ENCODE peak calls at places on chromosomes 3 and 15, in ten cellular contexts. B is substantia nigra; E is body of pancreas; Y is activated naive CD8-positive, alpha-beta T cell treated with anti-CD3 and anti-CD28 coated beads for 36 hours; A is activated CD4-positive, alpha-beta T cell treated with anti-CD3 and anti-CD28 coated beads, Interleukin-2, amount 50 U/mL, for 1 hour; Q is stimulated activated CD8-positive, alpha-beta memory T cell treated with anti-CD3 and anti-CD28 coated beads, Interleukin-12 subunit alpha, Interleukin-12 subunit beta, amount 100 ng/mL, for 1 hour; D is naive thymus-derived CD8-positive, alpha-beta T cell; I is T1000; S is iPS DF 19.7; P is Daoy. J is an unnamed sample.
A peak's percentile ranks its signal among the peaks of the same experiment; 100 is the strongest.

GRCh38 chr15:72838311-72838731 is 54.8 kb upstream of the ADPGK start:
- DNase-seq in B (no peak), E (no peak), Y (no peak), A (no peak), Q (no peak), D (no peak), I (no peak), S (no peak), P (no peak), J (no peak)

GRCh38 chr3:104553121-104553520 is 813.6 kb upstream of the ALCAM start:
- DNase-seq in B (no peak), E (no peak), Y (no peak), A (no peak), Q (no peak), D (no peak), I (no peak), S (no peak), P (no peak), J (no peak)

GRCh38 chr15:74995779-74996765 is 709 bp downstream of the SCAMP5 start:
- DNase-seq in B (no peak), E (peak; percentile 81), Y (no peak), A (no peak), Q (no peak), D (peak; percentile 4), I (no peak), S (no peak), P (peak; percentile 23), J (peak; percentile 80)

GRCh38 chr3:18717588-18717987 is 292.4 kb upstream of the SATB1 start:
- DNase-seq in B (no peak), E (no peak), Y (no peak), A (no peak), Q (no peak), D (no peak), I (no peak), S (no peak), P (no peak), J (no peak)

GRCh38 chr15:22226034-22226790 is 145.9 kb downstream of the OR4M2 start:
- DNase-seq in B (no peak), E (no peak), Y (no peak), A (no peak), Q (no peak), D (no peak), I (no peak), S (no peak), P (no peak), J (no peak)

GRCh38 chr3:37853691-37854413 is 7.8 kb upstream of the CTDSPL start:
- DNase-seq in B (no peak), E (peak; percentile 26), Y (no peak), A (no peak), Q (no peak), D (no peak), I (no peak), S (no peak), P (no peak), J (peak; percentile 33)

GRCh38 chr3:23644741-23645140 is 161.0 kb upstream of the UBE2E1 start:
- DNase-seq in B (no peak), E (no peak), Y (no peak), A (no peak), Q (no peak), D (no peak), I (no peak), S (peak; percentile 48), P (no peak), J (no peak)

GRCh38 chr3:73667889-73668288 is 43.1 kb upstream of the PDZRN3 start:
- DNase-seq in B (no peak), E (no peak), Y (no peak), A (no peak), Q (no peak), D (no peak), I (no peak), S (no peak), P (no peak), J (no peak)

GRCh38 chr3:49131576-49131975 is 1.3 kb downstream of the LAMB2 start:
- DNase-seq in B (no peak), E (no peak), Y (no peak), A (no peak), Q (no peak), D (no peak), I (no peak), S (no peak), P (no peak), J (no peak)

GRCh38 chr15:44712108-44713005 is 1.0 kb downstream of the B2M start:
- DNase-seq in B (peak; percentile 5), E (peak; percentile 74), Y (peak; percentile 67), A (peak; percentile 45), Q (no peak), D (peak; percentile 85), I (peak; percentile 42), S (no peak), P (peak; percentile 89), J (peak; percentile 51)

GRCh38 chr15:38652183-38652794 is 87.7 kb upstream of the RASGRP1 start:
- DNase-seq in B (no peak), E (no peak), Y (no peak), A (no peak), Q (no peak), D (no peak), I (no peak), S (no peak), P (no peak), J (no peak)